ENCODE peak calls at places on chromosomes 1 and 21, in six cellular contexts. H is stomach, F is breast epithelium, D is prostate gland, Y is vagina, U is spleen. K is an unnamed sample.

GRCh38 chr1:227744668-227745067 is 9.4 kb downstream of the SNAP47 start:
- DNase-seq in U (no peak), Y (no peak), F (no peak), H (no peak), D (no peak), K (no peak)

GRCh38 chr1:76374111-76374510 is 299.6 kb downstream of the ST6GALNAC3 start:
- DNase-seq in H (no peak), F (no peak), U (no peak), D (no peak), Y (no peak), K (no peak)

GRCh38 chr21:45041351-45041805 is 33.0 kb upstream of the ADARB1 start:
- DNase-seq in F (peak; percentile 68), Y (no peak), D (no peak), U (peak; percentile 76), H (peak; percentile 50), K (peak; percentile 77)

GRCh38 chr1:218930879-218931278 is 242.8 kb upstream of the LYPLAL1 start:
- DNase-seq in F (no peak), U (no peak), Y (no peak), H (no peak), D (no peak), K (no peak)

GRCh38 chr1:239914827-239915231 is 176.9 kb upstream of the FMN2 start:
- DNase-seq in H (no peak), F (no peak), U (no peak), D (no peak), Y (no peak), K (no peak)

GRCh38 chr21:46191257-46191685 is 7.0 kb upstream of the SPATC1L start:
- DNase-seq in D (no peak), H (peak; percentile 21), Y (no peak), U (no peak), F (peak; percentile 48), K (no peak)

GRCh38 chr1:145963218-145964019 is 956 bp downstream of the ANKRD34A start:
- DNase-seq in U (no peak), Y (no peak), H (no peak), F (no peak), D (no peak), K (no peak)

GRCh38 chr1:63906053-63906704 is 132.4 kb downstream of the ROR1 start:
- DNase-seq in Y (no peak), H (no peak), U (no peak), D (no peak), F (no peak), K (no peak)

GRCh38 chr1:167614851-167615250 is 15.2 kb upstream of the RCSD1 start:
- DNase-seq in H (no peak), U (no peak), Y (no peak), F (no peak), D (no peak), K (no peak)

GRCh38 chr1:22807340-22807739 is 96.7 kb downstream of the EPHB2 start:
- DNase-seq in U (no peak), D (no peak), F (no peak), Y (no peak), H (no peak), K (no peak)

GRCh38 chr1:92797297-92797696 is 12.4 kb upstream of the EVI5 start:
- DNase-seq in F (no peak), D (no peak), U (no peak), H (no peak), Y (no peak), K (no peak)

GRCh38 chr21:41874611-41875010 is 4.5 kb downstream of the PRDM15 start:
- DNase-seq in U (peak; percentile 60), F (no peak), D (no peak), Y (no peak), H (no peak), K (no peak)

GRCh38 chr21:38993561-38993960 is 187.8 kb downstream of the ETS2 start:
- DNase-seq in U (no peak), D (peak; percentile 89), H (peak; percentile 59), F (no peak), Y (no peak), K (no peak)

GRCh38 chr1:39370602-39371001 is 120.8 kb upstream of the BMP8A start:
- DNase-seq in D (no peak), H (no peak), U (no peak), Y (no peak), F (no peak), K (no peak)

GRCh38 chr1:63774617-63775417 is 1.0 kb downstream of the ROR1 start:
- DNase-seq in D (no peak), H (peak; percentile 46), Y (no peak), U (peak; percentile 77), F (no peak), K (no peak)

GRCh38 chr1:245168921-245169320 is 14.1 kb downstream of the KIF26B start:
- DNase-seq in U (no peak), Y (no peak), F (no peak), D (no peak), H (no peak), K (no peak)

GRCh38 chr1:204390731-204391466 is 20.7 kb downstream of the PPP1R15B start:
- DNase-seq in F (no peak), Y (no peak), H (peak; percentile 25), D (no peak), U (no peak), K (no peak)

GRCh38 chr1:89261926-89262540 is 10.6 kb downstream of the GBP5 start:
- DNase-seq in Y (no peak), H (no peak), U (no peak), F (no peak), D (no peak), K (no peak)

GRCh38 chr1:153518562-153518961 is 17.2 kb downstream of the S100A6 start:
- DNase-seq in D (no peak), F (no peak), Y (no peak), U (no peak), H (no peak), K (no peak)

GRCh38 chr1:25927541-25928265 is 21.5 kb upstream of the STMN1 start:
- DNase-seq in Y (no peak), H (no peak), F (no peak), U (no peak), D (no peak), K (no peak)

GRCh38 chr1:225919906-225920305 is 4.1 kb downstream of the PYCR2 start:
- DNase-seq in U (no peak), D (peak; percentile 84), H (peak; percentile 85), Y (no peak), F (peak; percentile 89), K (peak; percentile 62)

GRCh38 chr1:163664706-163665321 is 343.1 kb downstream of the NUF2 start:
- DNase-seq in D (no peak), Y (no peak), H (no peak), U (no peak), F (no peak), K (peak; percentile 6)

GRCh38 chr1:41319803-41320711 is 41.2 kb upstream of the FOXO6 start:
- DNase-seq in Y (peak; percentile 70), U (no peak), D (no peak), F (no peak), H (no peak), K (no peak)

GRCh38 chr1:41320860-41321259 is 40.4 kb upstream of the FOXO6 start:
- DNase-seq in H (no peak), D (no peak), F (no peak), U (no peak), Y (no peak), K (peak; percentile 39)

GRCh38 chr1:41322101-41322661 is 39.1 kb upstream of the FOXO6 start:
- DNase-seq in D (no peak), F (no peak), Y (no peak), U (no peak), H (no peak), K (no peak)

GRCh38 chr1:41322835-41323234 is 38.4 kb upstream of the FOXO6 start:
- DNase-seq in H (peak; percentile 71), F (no peak), U (no peak), Y (no peak), D (peak; percentile 37), K (no peak)

GRCh38 chr1:41321277-41321676 is 40.0 kb upstream of the FOXO6 start:
- DNase-seq in Y (no peak), F (no peak), U (no peak), D (no peak), H (no peak), K (peak; percentile 27)
- TF ChIP-seq POLR2A in Y (no peak), F (no peak), U (no peak), D (no peak), H (no peak), K (no peak)

GRCh38 chr1:224739303-224739996 is 123.3 kb downstream of the CNIH3 start:
- DNase-seq in F (no peak), H (no peak), U (no peak), D (no peak), Y (no peak), K (no peak)

GRCh38 chr1:224734261-224734935 is 118.3 kb downstream of the CNIH3 start:
- DNase-seq in D (no peak), U (no peak), H (no peak), Y (no peak), F (no peak), K (no peak)

GRCh38 chr1:224737353-224737727 is 121.2 kb downstream of the CNIH3 start:
- DNase-seq in F (no peak), U (no peak), Y (no peak), H (no peak), D (no peak), K (peak; percentile 51)

GRCh38 chr1:224735159-224735558 is 119.0 kb downstream of the CNIH3 start:
- DNase-seq in F (no peak), U (no peak), H (no peak), Y (no peak), D (no peak), K (no peak)

GRCh38 chr1:224736619-224737352 is 120.7 kb downstream of the CNIH3 start:
- DNase-seq in H (no peak), F (no peak), Y (no peak), U (no peak), D (no peak), K (no peak)
- TF ChIP-seq POLR2AphosphoS5 in H (no peak), F (no peak), Y (no peak), U (no peak), D (no peak), K (no peak)

DNA sequence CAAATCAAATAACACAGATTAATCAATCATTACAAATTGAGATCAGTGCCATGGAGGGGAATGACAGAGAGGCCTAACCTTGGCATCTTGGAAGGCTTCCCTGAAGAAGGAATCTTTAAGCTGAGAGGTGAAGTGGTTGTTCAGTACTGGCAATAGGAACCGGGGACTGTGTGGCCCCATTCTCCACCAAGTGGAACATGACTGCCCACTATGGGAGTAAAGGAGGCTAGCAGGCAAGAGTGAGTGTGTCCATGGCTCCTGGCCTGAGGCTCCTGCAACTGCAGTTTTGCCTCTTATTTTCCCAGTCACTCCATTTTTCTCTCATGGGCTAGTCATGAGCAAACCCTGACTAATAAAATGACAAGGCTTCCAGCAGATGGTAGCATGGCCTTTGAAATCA is 112.2 kb upstream of the GJB5 start:
- DNase-seq in Y (no peak), U (no peak), F (no peak), H (no peak), D (no peak), K (no peak)
- TF ChIP-seq CTCF in Y (no peak), U (no peak), F (no peak), H (no peak), D (no peak), K (no peak)

GRCh38 chr1:36625959-36626337 is 143.2 kb upstream of the CSF3R start:
- DNase-seq in F (no peak), H (no peak), U (no peak), D (no peak), Y (no peak), K (no peak)
- TF ChIP-seq POLR2A in F (no peak), H (no peak), U (no peak), D (no peak), Y (no peak), K (no peak)

K was measured in upper lobe of left lung.